ENCODE peak calls at places on chromosomes 12 and 14, in four cellular contexts. Q is AG04449, H is hepatocyte, M is fibroblast of lung. T is an unnamed sample.

GRCh38 chr12:92094751-92095161 is 50.9 kb downstream of the BTG1 start:
- DNase-seq in Q (no peak), H (no peak), M (peak; percentile 32), T (no peak)

GRCh38 chr12:76863005-76863670 is 15.7 kb downstream of the CSRP2 start:
- DNase-seq in Q (peak; percentile 85), H (no peak), M (peak; percentile 73), T (peak; percentile 79)

GRCh38 chr14:103209054-103209453 is 85.8 kb downstream of the TNFAIP2 start:
- DNase-seq in Q (no peak), H (no peak), M (no peak), T (no peak)

GRCh38 chr14:63563370-63564026 is 20.3 kb upstream of the PPP2R5E start:
- DNase-seq in Q (no peak), H (peak; percentile 22), M (no peak), T (no peak)

GRCh38 chr12:103470664-103471063 is 25.1 kb downstream of the C12orf42 start:
- DNase-seq in Q (no peak), H (no peak), M (no peak), T (no peak)

GRCh38 chr12:129964300-129964699 is 60.5 kb upstream of the TMEM132D start:
- DNase-seq in Q (no peak), H (no peak), M (no peak), T (no peak)

GRCh38 chr12:91529829-91530228 is 347.2 kb upstream of the DCN start:
- DNase-seq in Q (no peak), H (no peak), M (peak; percentile 8), T (no peak)

GRCh38 chr14:73239463-73240241 is 2.3 kb downstream of the PAPLN start:
- DNase-seq in Q (peak; percentile 10), H (peak; percentile 43), M (peak; percentile 72), T (no peak)

GRCh38 chr14:44463386-44464004 is 43.6 kb downstream of the FSCB start:
- DNase-seq in Q (no peak), H (no peak), M (no peak), T (no peak)

DNA sequence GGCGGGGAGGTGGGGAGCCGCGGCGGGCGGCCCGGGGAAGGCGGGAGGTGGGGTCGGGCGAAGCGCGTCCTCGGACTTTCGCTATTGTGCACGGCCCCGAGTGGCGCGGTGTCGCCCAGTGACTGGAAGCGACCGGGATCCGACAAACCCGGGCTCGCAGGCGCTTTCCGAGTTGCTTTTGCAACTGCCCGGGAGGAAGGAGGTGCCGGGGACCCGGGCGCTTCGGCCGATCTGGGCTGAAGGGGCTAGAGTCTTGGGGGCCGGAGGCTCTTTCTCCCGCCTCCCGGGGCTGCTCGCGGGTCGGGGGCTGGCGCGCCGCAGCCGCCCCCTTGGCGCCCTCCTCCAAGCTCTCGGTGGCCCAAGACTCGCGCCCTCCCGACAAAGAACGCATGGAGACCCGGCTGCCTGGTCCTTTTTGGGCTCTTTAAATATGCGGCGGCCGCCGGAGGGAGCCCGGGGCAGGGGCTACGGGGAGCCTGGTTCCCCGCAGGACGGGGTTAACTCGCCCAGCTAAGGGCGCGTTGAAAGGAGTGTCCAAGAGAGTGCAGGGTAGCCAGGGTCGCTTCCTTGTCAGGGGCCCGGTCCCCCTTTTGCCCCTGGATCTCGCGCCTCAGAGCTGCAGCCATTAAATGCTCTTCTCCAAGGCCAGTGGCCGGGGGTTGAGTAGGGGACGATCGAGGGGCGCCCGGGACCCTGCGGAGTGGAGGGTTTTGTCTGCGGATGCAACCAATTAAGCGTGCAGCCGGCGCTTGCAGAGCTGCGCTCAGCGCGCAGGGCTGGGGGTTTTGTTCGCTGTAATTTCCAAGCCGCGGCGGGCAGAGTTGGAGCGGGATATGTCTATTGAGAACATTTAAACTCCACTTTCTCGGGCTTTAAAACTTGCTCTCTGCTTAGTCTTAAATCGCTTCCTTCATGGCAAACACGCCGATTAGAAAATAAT is 1.6 kb downstream of the HMGA2 start:
- DNase-seq in Q (no peak), H (peak; percentile 49), M (peak; percentile 57), T (no peak)
- TF ChIP-seq CTCF in Q (no peak), H (no peak), M (no peak), T (no peak)

GRCh38 chr14:68506645-68507405 is 286.0 kb downstream of the ZFP36L1 start:
- DNase-seq in Q (no peak), H (no peak), M (no peak), T (no peak)
- H3K4me3 ChIP-seq in Q (no peak overlapping the region), H (no peak overlapping the region), M (no peak overlapping the region), T (no peak overlapping the region)

GRCh38 chr14:40413146-40413545 is 980.9 kb upstream of the FBXO33 start:
- DNase-seq in Q (no peak), H (no peak), M (no peak), T (no peak)

DNA sequence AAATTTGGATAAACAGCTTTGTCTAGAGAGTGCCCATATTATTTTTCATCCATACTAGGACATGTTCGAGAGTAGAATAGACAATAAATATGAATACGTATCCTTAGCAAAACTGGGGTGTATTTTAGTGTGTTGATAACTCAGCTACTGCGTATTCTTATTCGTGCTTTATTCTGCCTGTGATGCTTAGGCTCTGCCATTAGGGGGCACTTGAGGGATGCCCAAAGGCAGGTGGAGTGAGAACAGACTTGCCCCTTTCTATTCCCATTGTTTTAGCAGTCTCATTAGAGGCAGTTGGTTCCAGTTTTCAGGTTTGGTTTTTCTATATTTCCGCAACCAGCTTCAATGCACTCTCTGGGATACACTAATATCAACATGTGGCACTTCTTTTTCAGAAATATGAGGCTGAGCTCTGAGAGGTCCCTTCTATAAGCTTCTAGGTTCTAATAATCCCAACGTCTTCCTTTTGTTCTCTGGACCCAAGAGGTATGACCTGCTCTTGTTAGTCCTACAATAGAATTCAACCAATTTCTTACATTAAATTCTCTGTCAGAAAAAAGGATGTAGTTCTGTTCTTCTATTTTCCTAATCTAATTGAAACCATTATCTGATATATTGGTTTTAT is 985.7 kb upstream of the FBXO33 start:
- DNase-seq in Q (no peak), H (peak; percentile 68), M (no peak), T (no peak)
- TF ChIP-seq CTCF in Q (no peak), H (peak; percentile 70), M (peak; percentile 6), T (no peak)

DNA sequence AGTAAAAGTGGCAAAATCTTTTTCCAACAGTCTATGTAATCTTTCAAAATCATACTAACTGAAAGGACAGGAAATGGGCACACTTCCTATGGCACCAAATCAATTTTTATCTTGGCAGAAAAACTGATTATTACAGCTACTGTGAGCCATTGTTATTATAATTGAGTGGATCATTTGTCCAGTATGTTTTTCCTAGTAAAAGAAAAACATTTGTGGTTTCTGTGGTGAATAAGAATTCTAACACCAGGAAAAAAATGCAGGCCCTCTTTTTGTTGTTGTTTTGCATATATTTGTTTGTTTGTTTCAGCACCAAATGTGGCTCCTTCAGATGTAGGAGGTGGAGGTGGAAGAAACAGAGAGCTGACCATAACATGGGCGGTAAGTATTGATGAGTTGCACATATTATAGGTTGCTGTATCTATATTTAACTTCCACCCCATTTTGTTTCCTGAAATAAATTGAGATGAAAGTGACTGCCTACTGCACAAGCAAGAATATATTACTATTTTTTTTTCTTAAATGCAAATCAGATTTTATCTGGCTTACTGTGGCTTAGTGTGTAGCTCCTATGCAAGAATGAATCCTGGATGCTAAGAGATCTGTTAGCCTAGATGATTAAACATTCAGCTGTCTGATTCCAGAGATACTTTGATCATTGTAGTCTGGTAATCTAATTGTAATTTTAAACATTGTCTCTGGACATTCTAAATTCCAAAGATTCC is 174.0 kb upstream of the PDZRN4 start:
- DNase-seq in Q (no peak), H (no peak), M (no peak), T (no peak)
- H3K4me3 ChIP-seq in Q (no peak overlapping the region), H (no peak overlapping the region), M (no peak overlapping the region), T (no peak overlapping the region)

GRCh38 chr14:102185360-102185759 is 45.7 kb downstream of the WDR20 start:
- DNase-seq in Q (no peak), H (peak; percentile 49), M (no peak), T (no peak)
- TF ChIP-seq CTCF in Q (no peak), H (no peak), M (no peak), T (no peak)

DNA sequence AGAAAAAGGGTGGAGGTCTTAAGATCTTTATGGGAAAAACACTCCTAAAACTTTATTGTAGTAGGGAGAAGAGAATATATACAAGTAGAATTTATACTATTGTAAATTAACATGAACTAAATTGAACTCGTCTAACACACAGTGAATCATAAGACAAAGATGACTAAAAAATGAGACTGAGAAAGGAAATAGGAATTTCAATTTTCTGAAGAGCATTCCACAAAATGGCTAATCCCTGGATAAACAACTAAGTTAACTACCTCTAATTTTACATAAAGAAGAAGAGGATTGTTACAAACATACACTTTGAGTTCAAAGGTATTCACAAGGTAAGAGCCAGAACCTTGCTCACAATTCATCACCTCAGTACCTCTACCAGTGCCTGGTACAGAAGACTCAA is 2.0 kb downstream of the MAP4K5 start:
- DNase-seq in Q (no peak), H (no peak), M (peak; percentile 47), T (no peak)
- H3K4me3 ChIP-seq in Q (peak overlapping the region; percentile 83), H (no peak overlapping the region), M (peak overlapping the region; percentile 90), T (peak overlapping the region; percentile 62)

DNA sequence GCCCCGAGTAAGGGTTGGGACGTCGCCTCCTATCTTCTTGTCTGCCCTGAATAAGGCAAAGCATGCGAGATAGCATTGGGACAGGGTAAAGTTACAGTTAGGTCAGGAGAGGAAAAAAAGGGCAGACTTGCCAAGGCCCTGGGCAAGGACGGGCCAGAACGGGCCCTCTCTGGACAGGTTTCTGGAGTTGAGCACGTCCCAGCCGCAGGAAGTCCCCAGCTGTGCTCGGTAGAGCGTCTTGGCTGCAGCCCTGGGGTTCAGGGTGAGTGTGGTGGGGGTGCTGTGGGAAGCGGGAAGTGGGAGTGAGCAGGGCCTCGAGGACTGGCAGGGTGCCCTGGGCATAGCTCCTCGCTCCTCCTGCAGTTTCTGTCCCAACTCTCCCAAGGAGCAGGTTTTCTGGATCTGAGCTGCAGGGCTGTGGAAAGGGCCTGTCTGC is 5.4 kb downstream of the RPS6KL1 start:
- DNase-seq in Q (no peak), H (no peak), M (no peak), T (no peak)
- TF ChIP-seq CTCF in Q (no peak), H (no peak), M (no peak), T (no peak)

GRCh38 chr12:42564540-42564939 is 25.0 kb downstream of the PRICKLE1 start:
- DNase-seq in Q (peak; percentile 33), H (no peak), M (no peak), T (no peak)
- H3K4me3 ChIP-seq in Q (no peak overlapping the region), H (no peak overlapping the region), M (no peak overlapping the region), T (no peak overlapping the region)